ENCODE peak calls at places on chromosome X, in eight cellular contexts. One of them, this sample, is unnamed.

GRCh38 chrX:40189018-40189417 is 91.3 kb upstream of the BCOR start:
- DNase-seq in activated CD4-positive, alpha-beta T cell treated with anti-CD3 and anti-CD28 coated beads for 24 hours: no peak
- DNase-seq in central memory CD4-positive, alpha-beta T cell: no peak
- DNase-seq in left lobe of liver: no peak
- DNase-seq in activated gamma-delta T cell treated with Interleukin-2 at 50 U/mL for 16 hours: no peak
- DNase-seq in iris pigment epithelial cell: no peak
- DNase-seq in activated T-cell treated with anti-CD3 and anti-CD28 coated beads for 1 hour: no peak
- DNase-seq in HuH-7.5: no peak
- DNase-seq in this sample: peak; percentile 17

GRCh38 chrX:81377329-81377728 is 175.4 kb downstream of the SH3BGRL start:
- DNase-seq in activated CD4-positive, alpha-beta T cell treated with anti-CD3 and anti-CD28 coated beads for 24 hours: no peak
- DNase-seq in central memory CD4-positive, alpha-beta T cell: no peak
- DNase-seq in left lobe of liver: no peak
- DNase-seq in activated gamma-delta T cell treated with Interleukin-2 at 50 U/mL for 16 hours: no peak
- DNase-seq in iris pigment epithelial cell: peak; percentile 28
- DNase-seq in activated T-cell treated with anti-CD3 and anti-CD28 coated beads for 1 hour: no peak
- DNase-seq in HuH-7.5: no peak
- DNase-seq in this sample: peak; percentile 52

GRCh38 chrX:48493890-48494364 is 14.9 kb upstream of the PORCN start:
- DNase-seq in activated CD4-positive, alpha-beta T cell treated with anti-CD3 and anti-CD28 coated beads for 24 hours: no peak
- DNase-seq in central memory CD4-positive, alpha-beta T cell: no peak
- DNase-seq in left lobe of liver: no peak
- DNase-seq in activated gamma-delta T cell treated with Interleukin-2 at 50 U/mL for 16 hours: no peak
- DNase-seq in iris pigment epithelial cell: peak; percentile 47
- DNase-seq in activated T-cell treated with anti-CD3 and anti-CD28 coated beads for 1 hour: no peak
- DNase-seq in HuH-7.5: no peak
- DNase-seq in this sample: peak; percentile 74

GRCh38 chrX:71151366-71151765 is 6.7 kb downstream of the NLGN3 start:
- DNase-seq in activated CD4-positive, alpha-beta T cell treated with anti-CD3 and anti-CD28 coated beads for 24 hours: no peak
- DNase-seq in central memory CD4-positive, alpha-beta T cell: no peak
- DNase-seq in left lobe of liver: no peak
- DNase-seq in activated gamma-delta T cell treated with Interleukin-2 at 50 U/mL for 16 hours: no peak
- DNase-seq in iris pigment epithelial cell: no peak
- DNase-seq in activated T-cell treated with anti-CD3 and anti-CD28 coated beads for 1 hour: no peak
- DNase-seq in HuH-7.5: no peak
- DNase-seq in this sample: no peak

GRCh38 chrX:37349131-37350033 is at the start of gene PRRG1:
- DNase-seq in activated CD4-positive, alpha-beta T cell treated with anti-CD3 and anti-CD28 coated beads for 24 hours: no peak
- DNase-seq in central memory CD4-positive, alpha-beta T cell: no peak
- DNase-seq in left lobe of liver: peak; percentile 84
- DNase-seq in activated gamma-delta T cell treated with Interleukin-2 at 50 U/mL for 16 hours: no peak
- DNase-seq in iris pigment epithelial cell: peak; percentile 86
- DNase-seq in activated T-cell treated with anti-CD3 and anti-CD28 coated beads for 1 hour: no peak
- DNase-seq in HuH-7.5: no peak
- DNase-seq in this sample: peak; percentile 90

GRCh38 chrX:17563515-17563914 is 173.8 kb upstream of the SCML1 start:
- DNase-seq in activated CD4-positive, alpha-beta T cell treated with anti-CD3 and anti-CD28 coated beads for 24 hours: no peak
- DNase-seq in central memory CD4-positive, alpha-beta T cell: no peak
- DNase-seq in left lobe of liver: no peak
- DNase-seq in activated gamma-delta T cell treated with Interleukin-2 at 50 U/mL for 16 hours: no peak
- DNase-seq in iris pigment epithelial cell: no peak
- DNase-seq in activated T-cell treated with anti-CD3 and anti-CD28 coated beads for 1 hour: no peak
- DNase-seq in HuH-7.5: no peak
- DNase-seq in this sample: peak; percentile 35

GRCh38 chrX:39308126-39308525 is 506.9 kb downstream of the MID1IP1 start:
- DNase-seq in activated CD4-positive, alpha-beta T cell treated with anti-CD3 and anti-CD28 coated beads for 24 hours: no peak
- DNase-seq in central memory CD4-positive, alpha-beta T cell: no peak
- DNase-seq in left lobe of liver: no peak
- DNase-seq in activated gamma-delta T cell treated with Interleukin-2 at 50 U/mL for 16 hours: no peak
- DNase-seq in iris pigment epithelial cell: peak; percentile 28
- DNase-seq in activated T-cell treated with anti-CD3 and anti-CD28 coated beads for 1 hour: no peak
- DNase-seq in HuH-7.5: no peak
- DNase-seq in this sample: peak; percentile 16

GRCh38 chrX:20265221-20265725 is 1.4 kb downstream of the RPS6KA3 start:
- DNase-seq in activated CD4-positive, alpha-beta T cell treated with anti-CD3 and anti-CD28 coated beads for 24 hours: peak; percentile 38
- DNase-seq in central memory CD4-positive, alpha-beta T cell: peak; percentile 59
- DNase-seq in left lobe of liver: peak; percentile 53
- DNase-seq in activated gamma-delta T cell treated with Interleukin-2 at 50 U/mL for 16 hours: peak; percentile 40
- DNase-seq in iris pigment epithelial cell: peak; percentile 93
- DNase-seq in activated T-cell treated with anti-CD3 and anti-CD28 coated beads for 1 hour: peak; percentile 35
- DNase-seq in HuH-7.5: no peak
- DNase-seq in this sample: peak; percentile 80

GRCh38 chrX:129665916-129666644 is 11.3 kb upstream of the APLN start:
- DNase-seq in activated CD4-positive, alpha-beta T cell treated with anti-CD3 and anti-CD28 coated beads for 24 hours: no peak
- DNase-seq in central memory CD4-positive, alpha-beta T cell: no peak
- DNase-seq in left lobe of liver: no peak
- DNase-seq in activated gamma-delta T cell treated with Interleukin-2 at 50 U/mL for 16 hours: no peak
- DNase-seq in iris pigment epithelial cell: peak; percentile 66
- DNase-seq in activated T-cell treated with anti-CD3 and anti-CD28 coated beads for 1 hour: no peak
- DNase-seq in HuH-7.5: no peak
- DNase-seq in this sample: peak; percentile 69

GRCh38 chrX:17692709-17693346 is 44.5 kb upstream of the SCML1 start:
- DNase-seq in activated CD4-positive, alpha-beta T cell treated with anti-CD3 and anti-CD28 coated beads for 24 hours: no peak
- DNase-seq in central memory CD4-positive, alpha-beta T cell: no peak
- DNase-seq in left lobe of liver: no peak
- DNase-seq in activated gamma-delta T cell treated with Interleukin-2 at 50 U/mL for 16 hours: no peak
- DNase-seq in iris pigment epithelial cell: peak; percentile 29
- DNase-seq in activated T-cell treated with anti-CD3 and anti-CD28 coated beads for 1 hour: no peak
- DNase-seq in HuH-7.5: no peak
- DNase-seq in this sample: peak; percentile 57

GRCh38 chrX:11188664-11189063 is 77.5 kb downstream of the HCCS start:
- DNase-seq in activated CD4-positive, alpha-beta T cell treated with anti-CD3 and anti-CD28 coated beads for 24 hours: no peak
- DNase-seq in central memory CD4-positive, alpha-beta T cell: no peak
- DNase-seq in left lobe of liver: no peak
- DNase-seq in activated gamma-delta T cell treated with Interleukin-2 at 50 U/mL for 16 hours: no peak
- DNase-seq in iris pigment epithelial cell: peak; percentile 48
- DNase-seq in activated T-cell treated with anti-CD3 and anti-CD28 coated beads for 1 hour: no peak
- DNase-seq in HuH-7.5: no peak
- DNase-seq in this sample: peak; percentile 15

GRCh38 chrX:54447461-54447860 is 7.3 kb downstream of the TSR2 start:
- DNase-seq in activated CD4-positive, alpha-beta T cell treated with anti-CD3 and anti-CD28 coated beads for 24 hours: no peak
- DNase-seq in central memory CD4-positive, alpha-beta T cell: no peak
- DNase-seq in left lobe of liver: no peak
- DNase-seq in activated gamma-delta T cell treated with Interleukin-2 at 50 U/mL for 16 hours: no peak
- DNase-seq in iris pigment epithelial cell: peak; percentile 16
- DNase-seq in activated T-cell treated with anti-CD3 and anti-CD28 coated beads for 1 hour: no peak
- DNase-seq in HuH-7.5: peak; percentile 32
- DNase-seq in this sample: peak; percentile 28

GRCh38 chrX:150934453-150934852 is 36.0 kb upstream of the CD99L2 start:
- DNase-seq in activated CD4-positive, alpha-beta T cell treated with anti-CD3 and anti-CD28 coated beads for 24 hours: no peak
- DNase-seq in central memory CD4-positive, alpha-beta T cell: no peak
- DNase-seq in left lobe of liver: no peak
- DNase-seq in activated gamma-delta T cell treated with Interleukin-2 at 50 U/mL for 16 hours: no peak
- DNase-seq in iris pigment epithelial cell: peak; percentile 74
- DNase-seq in activated T-cell treated with anti-CD3 and anti-CD28 coated beads for 1 hour: no peak
- DNase-seq in HuH-7.5: no peak
- DNase-seq in this sample: peak; percentile 76

GRCh38 chrX:128975716-128976115 is 547.6 kb downstream of the SMARCA1 start:
- DNase-seq in activated CD4-positive, alpha-beta T cell treated with anti-CD3 and anti-CD28 coated beads for 24 hours: peak; percentile 2
- DNase-seq in central memory CD4-positive, alpha-beta T cell: no peak
- DNase-seq in left lobe of liver: peak; percentile 42
- DNase-seq in activated gamma-delta T cell treated with Interleukin-2 at 50 U/mL for 16 hours: no peak
- DNase-seq in iris pigment epithelial cell: peak; percentile 6
- DNase-seq in activated T-cell treated with anti-CD3 and anti-CD28 coated beads for 1 hour: no peak
- DNase-seq in HuH-7.5: peak; percentile 16
- DNase-seq in this sample: peak; percentile 4

GRCh38 chrX:56932106-56932505 is 63.2 kb downstream of the SPIN3 start:
- DNase-seq in activated CD4-positive, alpha-beta T cell treated with anti-CD3 and anti-CD28 coated beads for 24 hours: no peak
- DNase-seq in central memory CD4-positive, alpha-beta T cell: no peak
- DNase-seq in left lobe of liver: no peak
- DNase-seq in activated gamma-delta T cell treated with Interleukin-2 at 50 U/mL for 16 hours: no peak
- DNase-seq in iris pigment epithelial cell: no peak
- DNase-seq in activated T-cell treated with anti-CD3 and anti-CD28 coated beads for 1 hour: no peak
- DNase-seq in HuH-7.5: no peak
- DNase-seq in this sample: no peak

GRCh38 chrX:2484721-2485459 is 15.9 kb downstream of the DHRSX start:
- DNase-seq in activated CD4-positive, alpha-beta T cell treated with anti-CD3 and anti-CD28 coated beads for 24 hours: no peak
- DNase-seq in central memory CD4-positive, alpha-beta T cell: no peak
- DNase-seq in left lobe of liver: no peak
- DNase-seq in activated gamma-delta T cell treated with Interleukin-2 at 50 U/mL for 16 hours: no peak
- DNase-seq in iris pigment epithelial cell: peak; percentile 52
- DNase-seq in activated T-cell treated with anti-CD3 and anti-CD28 coated beads for 1 hour: no peak
- DNase-seq in HuH-7.5: no peak
- DNase-seq in this sample: peak; percentile 69

GRCh38 chrX:52608961-52609360 is 45.7 kb downstream of the SSX7 start:
- DNase-seq in activated CD4-positive, alpha-beta T cell treated with anti-CD3 and anti-CD28 coated beads for 24 hours: no peak
- DNase-seq in central memory CD4-positive, alpha-beta T cell: no peak
- DNase-seq in left lobe of liver: no peak
- DNase-seq in activated gamma-delta T cell treated with Interleukin-2 at 50 U/mL for 16 hours: no peak
- DNase-seq in iris pigment epithelial cell: no peak
- DNase-seq in activated T-cell treated with anti-CD3 and anti-CD28 coated beads for 1 hour: no peak
- DNase-seq in HuH-7.5: no peak
- DNase-seq in this sample: no peak

GRCh38 chrX:38109042-38109904 is 102.9 kb downstream of the SYTL5 start:
- DNase-seq in activated CD4-positive, alpha-beta T cell treated with anti-CD3 and anti-CD28 coated beads for 24 hours: no peak
- DNase-seq in central memory CD4-positive, alpha-beta T cell: no peak
- DNase-seq in left lobe of liver: no peak
- DNase-seq in activated gamma-delta T cell treated with Interleukin-2 at 50 U/mL for 16 hours: no peak
- DNase-seq in iris pigment epithelial cell: no peak
- DNase-seq in activated T-cell treated with anti-CD3 and anti-CD28 coated beads for 1 hour: no peak
- DNase-seq in HuH-7.5: no peak
- DNase-seq in this sample: no peak

GRCh38 chrX:112654871-112655270 is 24.9 kb downstream of the LHFPL1 start:
- DNase-seq in activated CD4-positive, alpha-beta T cell treated with anti-CD3 and anti-CD28 coated beads for 24 hours: no peak
- DNase-seq in central memory CD4-positive, alpha-beta T cell: no peak
- DNase-seq in left lobe of liver: no peak
- DNase-seq in activated gamma-delta T cell treated with Interleukin-2 at 50 U/mL for 16 hours: no peak
- DNase-seq in iris pigment epithelial cell: peak; percentile 46
- DNase-seq in activated T-cell treated with anti-CD3 and anti-CD28 coated beads for 1 hour: no peak
- DNase-seq in HuH-7.5: no peak
- DNase-seq in this sample: peak; percentile 50

GRCh38 chrX:120000490-120001246 is 57.1 kb upstream of the NKAP start:
- DNase-seq in activated CD4-positive, alpha-beta T cell treated with anti-CD3 and anti-CD28 coated beads for 24 hours: no peak
- DNase-seq in central memory CD4-positive, alpha-beta T cell: no peak
- DNase-seq in left lobe of liver: no peak
- DNase-seq in activated gamma-delta T cell treated with Interleukin-2 at 50 U/mL for 16 hours: no peak
- DNase-seq in iris pigment epithelial cell: no peak
- DNase-seq in activated T-cell treated with anti-CD3 and anti-CD28 coated beads for 1 hour: no peak
- DNase-seq in HuH-7.5: no peak
- DNase-seq in this sample: peak; percentile 5

GRCh38 chrX:115356369-115356768 is 66.9 kb downstream of the LUZP4 start:
- DNase-seq in activated CD4-positive, alpha-beta T cell treated with anti-CD3 and anti-CD28 coated beads for 24 hours: no peak
- DNase-seq in central memory CD4-positive, alpha-beta T cell: no peak
- DNase-seq in left lobe of liver: no peak
- DNase-seq in activated gamma-delta T cell treated with Interleukin-2 at 50 U/mL for 16 hours: no peak
- DNase-seq in iris pigment epithelial cell: no peak
- DNase-seq in activated T-cell treated with anti-CD3 and anti-CD28 coated beads for 1 hour: no peak
- DNase-seq in HuH-7.5: no peak
- DNase-seq in this sample: no peak

GRCh38 chrX:147565239-147565638 is 346.5 kb upstream of the FMR1 start:
- DNase-seq in activated CD4-positive, alpha-beta T cell treated with anti-CD3 and anti-CD28 coated beads for 24 hours: no peak
- DNase-seq in central memory CD4-positive, alpha-beta T cell: no peak
- DNase-seq in left lobe of liver: no peak
- DNase-seq in activated gamma-delta T cell treated with Interleukin-2 at 50 U/mL for 16 hours: no peak
- DNase-seq in iris pigment epithelial cell: peak; percentile 3
- DNase-seq in activated T-cell treated with anti-CD3 and anti-CD28 coated beads for 1 hour: no peak
- DNase-seq in HuH-7.5: no peak
- DNase-seq in this sample: no peak

GRCh38 chrX:53563324-53563723 is 123.2 kb downstream of the HUWE1 start:
- DNase-seq in activated CD4-positive, alpha-beta T cell treated with anti-CD3 and anti-CD28 coated beads for 24 hours: no peak
- DNase-seq in central memory CD4-positive, alpha-beta T cell: no peak
- DNase-seq in left lobe of liver: no peak
- DNase-seq in activated gamma-delta T cell treated with Interleukin-2 at 50 U/mL for 16 hours: no peak
- DNase-seq in iris pigment epithelial cell: no peak
- DNase-seq in activated T-cell treated with anti-CD3 and anti-CD28 coated beads for 1 hour: no peak
- DNase-seq in HuH-7.5: no peak
- DNase-seq in this sample: no peak

GRCh38 chrX:102651968-102652744 is 873 bp downstream of the GPRASP1 start:
- DNase-seq in activated CD4-positive, alpha-beta T cell treated with anti-CD3 and anti-CD28 coated beads for 24 hours: no peak
- DNase-seq in central memory CD4-positive, alpha-beta T cell: peak; percentile 74
- DNase-seq in left lobe of liver: no peak
- DNase-seq in activated gamma-delta T cell treated with Interleukin-2 at 50 U/mL for 16 hours: peak; percentile 44
- DNase-seq in iris pigment epithelial cell: peak; percentile 49
- DNase-seq in activated T-cell treated with anti-CD3 and anti-CD28 coated beads for 1 hour: peak; percentile 40
- DNase-seq in HuH-7.5: no peak
- DNase-seq in this sample: peak; percentile 60

GRCh38 chrX:313546-313945 is 5.0 kb downstream of the GTPBP6 start:
- DNase-seq in activated CD4-positive, alpha-beta T cell treated with anti-CD3 and anti-CD28 coated beads for 24 hours: no peak
- DNase-seq in central memory CD4-positive, alpha-beta T cell: no peak
- DNase-seq in left lobe of liver: no peak
- DNase-seq in activated gamma-delta T cell treated with Interleukin-2 at 50 U/mL for 16 hours: no peak
- DNase-seq in iris pigment epithelial cell: no peak
- DNase-seq in activated T-cell treated with anti-CD3 and anti-CD28 coated beads for 1 hour: no peak
- DNase-seq in HuH-7.5: no peak
- DNase-seq in this sample: no peak

GRCh38 chrX:38305971-38306370 is 21.3 kb downstream of the RPGR start:
- DNase-seq in activated CD4-positive, alpha-beta T cell treated with anti-CD3 and anti-CD28 coated beads for 24 hours: no peak
- DNase-seq in central memory CD4-positive, alpha-beta T cell: no peak
- DNase-seq in left lobe of liver: no peak
- DNase-seq in activated gamma-delta T cell treated with Interleukin-2 at 50 U/mL for 16 hours: no peak
- DNase-seq in iris pigment epithelial cell: peak; percentile 84
- DNase-seq in activated T-cell treated with anti-CD3 and anti-CD28 coated beads for 1 hour: no peak
- DNase-seq in HuH-7.5: no peak
- DNase-seq in this sample: peak; percentile 90

GRCh38 chrX:67426946-67427345 is 116.9 kb upstream of the AR start:
- DNase-seq in activated CD4-positive, alpha-beta T cell treated with anti-CD3 and anti-CD28 coated beads for 24 hours: no peak
- DNase-seq in central memory CD4-positive, alpha-beta T cell: no peak
- DNase-seq in left lobe of liver: no peak
- DNase-seq in activated gamma-delta T cell treated with Interleukin-2 at 50 U/mL for 16 hours: no peak
- DNase-seq in iris pigment epithelial cell: no peak
- DNase-seq in activated T-cell treated with anti-CD3 and anti-CD28 coated beads for 1 hour: no peak
- DNase-seq in HuH-7.5: no peak
- DNase-seq in this sample: no peak

GRCh38 chrX:2666491-2666890 is 24.6 kb upstream of the CD99 start:
- DNase-seq in activated CD4-positive, alpha-beta T cell treated with anti-CD3 and anti-CD28 coated beads for 24 hours: no peak
- DNase-seq in central memory CD4-positive, alpha-beta T cell: no peak
- DNase-seq in left lobe of liver: no peak
- DNase-seq in activated gamma-delta T cell treated with Interleukin-2 at 50 U/mL for 16 hours: no peak
- DNase-seq in iris pigment epithelial cell: no peak
- DNase-seq in activated T-cell treated with anti-CD3 and anti-CD28 coated beads for 1 hour: no peak
- DNase-seq in HuH-7.5: no peak
- DNase-seq in this sample: no peak

GRCh38 chrX:116961872-116962582 is 499.3 kb upstream of the CT83 start:
- DNase-seq in activated CD4-positive, alpha-beta T cell treated with anti-CD3 and anti-CD28 coated beads for 24 hours: no peak
- DNase-seq in central memory CD4-positive, alpha-beta T cell: no peak
- DNase-seq in left lobe of liver: no peak
- DNase-seq in activated gamma-delta T cell treated with Interleukin-2 at 50 U/mL for 16 hours: no peak
- DNase-seq in iris pigment epithelial cell: peak; percentile 23
- DNase-seq in activated T-cell treated with anti-CD3 and anti-CD28 coated beads for 1 hour: no peak
- DNase-seq in HuH-7.5: peak; percentile 2
- DNase-seq in this sample: no peak

GRCh38 chrX:124690495-124690894 is 344.1 kb downstream of the SH2D1A start:
- DNase-seq in activated CD4-positive, alpha-beta T cell treated with anti-CD3 and anti-CD28 coated beads for 24 hours: no peak
- DNase-seq in central memory CD4-positive, alpha-beta T cell: no peak
- DNase-seq in left lobe of liver: no peak
- DNase-seq in activated gamma-delta T cell treated with Interleukin-2 at 50 U/mL for 16 hours: no peak
- DNase-seq in iris pigment epithelial cell: no peak
- DNase-seq in activated T-cell treated with anti-CD3 and anti-CD28 coated beads for 1 hour: no peak
- DNase-seq in HuH-7.5: no peak
- DNase-seq in this sample: no peak

GRCh38 chrX:135740683-135741149 is 27.3 kb downstream of the CT45A3 start:
- DNase-seq in activated CD4-positive, alpha-beta T cell treated with anti-CD3 and anti-CD28 coated beads for 24 hours: peak; percentile 58
- DNase-seq in central memory CD4-positive, alpha-beta T cell: no peak
- DNase-seq in left lobe of liver: no peak
- DNase-seq in activated gamma-delta T cell treated with Interleukin-2 at 50 U/mL for 16 hours: peak; percentile 12
- DNase-seq in iris pigment epithelial cell: no peak
- DNase-seq in activated T-cell treated with anti-CD3 and anti-CD28 coated beads for 1 hour: peak; percentile 24
- DNase-seq in HuH-7.5: no peak
- DNase-seq in this sample: peak; percentile 8

GRCh38 chrX:78124304-78124703 is 15.1 kb downstream of the TAF9B start:
- DNase-seq in activated CD4-positive, alpha-beta T cell treated with anti-CD3 and anti-CD28 coated beads for 24 hours: no peak
- DNase-seq in central memory CD4-positive, alpha-beta T cell: no peak
- DNase-seq in left lobe of liver: no peak
- DNase-seq in activated gamma-delta T cell treated with Interleukin-2 at 50 U/mL for 16 hours: no peak
- DNase-seq in iris pigment epithelial cell: peak; percentile 15
- DNase-seq in activated T-cell treated with anti-CD3 and anti-CD28 coated beads for 1 hour: no peak
- DNase-seq in HuH-7.5: no peak
- DNase-seq in this sample: peak; percentile 34

GRCh38 chrX:38803609-38804480 is 2.6 kb downstream of the MID1IP1 start:
- DNase-seq in activated CD4-positive, alpha-beta T cell treated with anti-CD3 and anti-CD28 coated beads for 24 hours: peak; percentile 50
- DNase-seq in central memory CD4-positive, alpha-beta T cell: peak; percentile 51
- DNase-seq in left lobe of liver: peak; percentile 94
- DNase-seq in activated gamma-delta T cell treated with Interleukin-2 at 50 U/mL for 16 hours: peak; percentile 42
- DNase-seq in iris pigment epithelial cell: peak; percentile 54
- DNase-seq in activated T-cell treated with anti-CD3 and anti-CD28 coated beads for 1 hour: peak; percentile 35
- DNase-seq in HuH-7.5: peak; percentile 51
- DNase-seq in this sample: peak; percentile 51

GRCh38 chrX:3678287-3678686 is 35.2 kb downstream of the PRKX start:
- DNase-seq in activated CD4-positive, alpha-beta T cell treated with anti-CD3 and anti-CD28 coated beads for 24 hours: no peak
- DNase-seq in central memory CD4-positive, alpha-beta T cell: no peak
- DNase-seq in left lobe of liver: no peak
- DNase-seq in activated gamma-delta T cell treated with Interleukin-2 at 50 U/mL for 16 hours: no peak
- DNase-seq in iris pigment epithelial cell: peak; percentile 61
- DNase-seq in activated T-cell treated with anti-CD3 and anti-CD28 coated beads for 1 hour: no peak
- DNase-seq in HuH-7.5: no peak
- DNase-seq in this sample: peak; percentile 29